ENCODE peak calls at places on chromosomes 2 and 18, in five cellular contexts. X is HCT116, L is cardiac muscle cell, K is NB4, C is GM23338. M is an unnamed sample.

GRCh38 chr18:39241534-39241933 is 1675.9 kb upstream of the CELF4 start:
- DNase-seq in L (no peak), X (no peak), K (no peak), C (no peak), M (no peak)

GRCh38 chr18:6565336-6566081 is 150.8 kb upstream of the L3MBTL4 start:
- DNase-seq in C (no peak), L (no peak), X (no peak), K (no peak), M (no peak)

GRCh38 chr18:60485207-60485606 is 112.6 kb upstream of the MC4R start:
- DNase-seq in K (no peak), C (no peak), L (peak; percentile 5), X (no peak), M (no peak)

GRCh38 chr18:10670856-10671255 is 145.0 kb downstream of the NAPG start:
- DNase-seq in K (no peak), L (no peak), C (no peak), X (no peak), M (no peak)

GRCh38 chr2:30022444-30023071 is 101.2 kb upstream of the ALK start:
- DNase-seq in X (no peak), C (no peak), K (no peak), L (no peak), M (no peak)

GRCh38 chr2:239018291-239019192 is 170.7 kb downstream of the TWIST2 start:
- DNase-seq in L (no peak), K (no peak), C (no peak), X (no peak), M (no peak)

GRCh38 chr2:217835931-217836881 is 166.6 kb downstream of the TNS1 start:
- DNase-seq in L (peak; percentile 98), X (no peak), K (no peak), C (peak; percentile 26), M (no peak)

GRCh38 chr2:28068098-28068497 is 177.6 kb downstream of the BABAM2 start:
- DNase-seq in L (no peak), C (no peak), K (peak; percentile 11), X (no peak), M (no peak)

GRCh38 chr2:12302140-12302539 is 414.6 kb upstream of the TRIB2 start:
- DNase-seq in L (no peak), C (no peak), X (no peak), K (no peak), M (no peak)

GRCh38 chr2:69601179-69601612 is 42.3 kb downstream of the AAK1 start:
- DNase-seq in C (no peak), X (peak; percentile 61), K (peak; percentile 31), L (peak; percentile 83), M (no peak)

GRCh38 chr2:143255899-143256298 is 126.7 kb downstream of the ARHGAP15 start:
- DNase-seq in X (no peak), C (no peak), K (no peak), L (no peak), M (no peak)

GRCh38 chr2:831225-831536 is 119.5 kb upstream of the SNTG2 start:
- DNase-seq in X (no peak), C (no peak), L (no peak), K (no peak), M (no peak)

GRCh38 chr2:107627926-107628325 is 198.8 kb upstream of the RGPD4 start:
- DNase-seq in X (no peak), L (no peak), K (no peak), C (no peak), M (no peak)

GRCh38 chr2:213320604-213321003 is 36.3 kb downstream of the SPAG16 start:
- DNase-seq in L (no peak), K (no peak), X (no peak), C (no peak), M (no peak)

GRCh38 chr2:238700506-238701050 is 147.3 kb upstream of the TWIST2 start:
- DNase-seq in K (no peak), L (no peak), C (no peak), X (no peak), M (no peak)

GRCh38 chr2:152222975-152223638 is 47.5 kb upstream of the STAM2 start:
- DNase-seq in X (no peak), K (no peak), C (peak; percentile 5), L (peak; percentile 98), M (no peak)

GRCh38 chr2:42127425-42128424 is 41.4 kb upstream of the EML4 start:
- DNase-seq in X (no peak), K (peak; percentile 12), L (no peak), C (no peak), M (no peak)

GRCh38 chr2:63789318-63790051 is 52.2 kb upstream of the UGP2 start:
- DNase-seq in K (no peak), C (no peak), X (no peak), L (peak; percentile 30), M (no peak)

GRCh38 chr2:111194835-111195621 is 74.3 kb downstream of the BCL2L11 start:
- DNase-seq in X (no peak), C (peak; percentile 53), K (peak; percentile 91), L (no peak), M (no peak)

GRCh38 chr2:128362186-128362888 is 43.7 kb upstream of the HS6ST1 start:
- DNase-seq in L (no peak), C (no peak), K (no peak), X (no peak), M (no peak)

GRCh38 chr18:58953627-58954026 is 89.0 kb downstream of the ZNF532 start:
- DNase-seq in C (no peak), X (no peak), L (peak; percentile 39), K (no peak), M (no peak)

GRCh38 chr18:65852273-65852672 is 101.5 kb downstream of the CDH7 start:
- DNase-seq in K (no peak), L (no peak), X (no peak), C (no peak), M (no peak)

DNA sequence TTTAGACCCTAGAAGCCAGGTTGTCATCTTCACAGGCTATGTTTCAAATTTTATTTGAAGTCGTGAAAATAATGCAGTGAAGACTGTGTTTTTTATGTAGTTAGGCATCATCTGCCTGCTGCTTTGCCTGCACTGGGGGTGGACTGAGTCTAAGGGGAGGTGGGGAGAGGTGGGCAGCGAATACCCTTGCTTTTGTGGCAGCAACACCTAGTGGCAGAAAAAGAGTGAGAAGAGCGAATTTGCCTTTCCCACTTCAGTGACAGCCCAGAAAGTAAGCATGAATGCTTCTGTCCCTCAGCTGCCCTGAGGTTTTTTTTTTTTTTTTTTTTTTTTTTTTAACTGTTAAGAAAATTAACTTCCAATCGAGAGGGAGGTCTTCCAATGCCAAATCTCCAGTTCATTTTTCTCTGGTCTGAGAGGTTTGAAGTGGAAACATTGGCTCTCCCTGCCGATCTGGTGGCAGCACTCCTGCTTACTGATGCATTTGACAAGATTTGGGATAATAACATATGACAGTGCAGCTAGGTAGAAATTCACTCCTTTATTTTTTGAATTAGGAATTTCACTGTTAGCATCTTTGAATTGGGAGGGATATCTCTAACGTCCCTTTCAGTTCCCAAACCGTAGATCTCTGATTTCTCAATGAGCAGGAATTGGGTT is 60.3 kb upstream of the LYPD6B start:
- DNase-seq in X (no peak), K (peak; percentile 11), C (peak; percentile 55), L (no peak), M (no peak)
- TF ChIP-seq CTCF in X (peak; percentile 25), K (no peak), C (peak; percentile 41), L (no peak), M (peak; percentile 33)

DNA sequence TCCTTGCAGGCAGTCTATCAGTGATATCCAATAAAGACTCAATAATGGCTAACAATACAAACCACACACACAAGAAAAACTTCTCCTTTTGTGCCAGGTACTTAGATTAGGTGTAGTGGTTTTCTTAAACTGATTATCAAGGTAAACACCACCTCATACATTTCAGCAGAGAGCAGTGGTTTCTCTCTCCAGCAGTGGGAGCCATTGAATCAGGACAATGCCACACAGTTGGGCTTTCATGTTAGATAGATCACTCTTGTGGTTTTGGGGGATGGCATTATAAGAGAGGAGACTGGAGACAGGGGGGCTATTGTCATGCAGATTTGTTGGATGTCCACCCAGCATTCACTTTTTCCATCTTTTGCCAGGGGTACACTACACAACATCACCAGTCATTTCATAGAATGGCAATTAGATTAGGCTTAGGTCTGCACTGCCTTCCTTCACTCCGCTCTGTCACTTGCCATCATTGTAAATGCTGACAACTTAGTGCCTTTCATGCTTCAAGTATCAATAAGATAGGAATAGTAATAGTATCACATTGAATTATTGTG is 13.6 kb upstream of the IRS1 start:
- DNase-seq in C (peak; percentile 67), L (no peak), K (no peak), X (no peak), M (no peak)
- TF ChIP-seq CTCF in C (peak; percentile 76), L (peak; percentile 45), K (no peak), X (peak; percentile 64), M (peak; percentile 29)

GRCh38 chr2:237624565-237624964 is 2.8 kb upstream of the LRRFIP1 start:
- DNase-seq in K (peak; percentile 30), L (no peak), C (no peak), X (no peak), M (no peak)
- TF ChIP-seq CTCF in K (no peak), L (no peak), C (no peak), X (no peak), M (no peak)

GRCh38 chr18:55405655-55406373 is 182.2 kb downstream of the TCF4 start:
- DNase-seq in L (peak; percentile 98), K (no peak), X (no peak), C (no peak), M (no peak)
- TF ChIP-seq CTCF in L (peak; percentile 21), K (no peak), X (no peak), C (no peak), M (no peak)

GRCh38 chr2:145116834-145117233 is 596.9 kb upstream of the ZEB2 start:
- DNase-seq in C (no peak), K (no peak), L (peak; percentile 7), X (no peak), M (no peak)

GRCh38 chr2:145114726-145115125 is 594.8 kb upstream of the ZEB2 start:
- DNase-seq in K (no peak), C (no peak), L (no peak), X (no peak), M (no peak)

GRCh38 chr2:145123606-145124005 is 603.7 kb upstream of the ZEB2 start:
- DNase-seq in K (no peak), L (peak; percentile 58), X (no peak), C (no peak), M (no peak)

GRCh38 chr2:145119225-145119624 is 599.3 kb upstream of the ZEB2 start:
- DNase-seq in L (no peak), C (no peak), K (no peak), X (no peak), M (no peak)
- TF ChIP-seq CTCF in L (no peak), C (no peak), K (no peak), X (no peak), M (no peak)

GRCh38 chr2:183837157-183837556 is 712.9 kb downstream of the NUP35 start:
- DNase-seq in C (no peak), X (no peak), K (no peak), L (no peak), M (no peak)

GRCh38 chr2:183838295-183838694 is 714.1 kb downstream of the NUP35 start:
- DNase-seq in L (no peak), X (no peak), K (no peak), C (no peak), M (no peak)

GRCh38 chr2:183840061-183840584 is 715.9 kb downstream of the NUP35 start:
- DNase-seq in X (no peak), L (no peak), C (no peak), K (no peak), M (no peak)
- TF ChIP-seq CTCF in X (no peak), L (no peak), C (no peak), K (no peak), M (no peak)

GRCh38 chr2:61176755-61177726 is 15.1 kb downstream of the C2orf74 start:
- DNase-seq in C (peak; percentile 95), K (peak; percentile 95), L (peak; percentile 97), X (peak; percentile 69), M (peak; percentile 95)
- TF ChIP-seq CTCF in C (no peak), K (no peak), L (no peak), X (no peak), M (no peak)

M was measured in progenitor cell of endocrine pancreas.